ENCODE peak calls at places on chromosome 3, in five cellular contexts. C is mesenteric fat pad, A is fibroblast of mammary gland, N is PC-9, I is GM12878. E is an unnamed sample.

GRCh38 chr3:13343601-13344000 is 76.5 kb downstream of the NUP210 start:
- DNase-seq in C (no peak), A (no peak), N (no peak), I (no peak), E (no peak)

GRCh38 chr3:169295126-169295525 is 368.4 kb downstream of the MECOM start:
- DNase-seq in C (no peak), A (peak), N (no peak), I (no peak), E (no peak)

GRCh38 chr3:101303089-101303731 is 17.2 kb downstream of the IMPG2 start:
- DNase-seq in C (no peak), A (peak), N (no peak), I (no peak), E (no peak)

GRCh38 chr3:151798476-151798875 is 15.4 kb upstream of the AADAC start:
- DNase-seq in C (no peak), A (peak), N (no peak), I (no peak), E (no peak)

GRCh38 chr3:197305854-197306253 is 7.4 kb upstream of the DLG1 start:
- DNase-seq in C (no peak), A (peak), N (no peak), I (peak), E (no peak)

GRCh38 chr3:81349941-81350340 is 411.5 kb downstream of the GBE1 start:
- DNase-seq in C (no peak), A (no peak), N (no peak), I (no peak), E (no peak)

GRCh38 chr3:53259427-53260259 is 3.8 kb upstream of the TKT start:
- DNase-seq in C (no peak), A (peak), N (no peak), I (no peak), E (no peak)

GRCh38 chr3:197491478-197491877 is 64.3 kb downstream of the BDH1 start:
- DNase-seq in C (no peak), A (no peak), N (no peak), I (no peak), E (no peak)

GRCh38 chr3:32457971-32458471 is 44.6 kb downstream of the CMTM6 start:
- DNase-seq in C (no peak), A (no peak), N (no peak), I (no peak), E (no peak)

GRCh38 chr3:47156418-47156817 is 7.5 kb downstream of the SETD2 start:
- DNase-seq in C (no peak), A (no peak), N (no peak), I (no peak), E (no peak)

GRCh38 chr3:45701167-45701867 is 12.1 kb downstream of the SACM1L start:
- DNase-seq in C (no peak), A (no peak), N (no peak), I (no peak), E (no peak)

GRCh38 chr3:148379763-148380162 is 317.9 kb upstream of the AGTR1 start:
- DNase-seq in C (no peak), A (peak), N (no peak), I (no peak), E (no peak)

GRCh38 chr3:181567446-181568075 is 144.2 kb upstream of the SOX2 start:
- DNase-seq in C (no peak), A (peak), N (no peak), I (no peak), E (no peak)

GRCh38 chr3:50250514-50250913 is 14.5 kb downstream of the GNAI2 start:
- DNase-seq in C (no peak), A (no peak), N (no peak), I (no peak), E (no peak)

GRCh38 chr3:110519066-110519465 is 552.5 kb upstream of the NECTIN3 start:
- DNase-seq in C (no peak), A (no peak), N (no peak), I (no peak), E (no peak)

GRCh38 chr3:156816794-156817741 is 9.1 kb upstream of the LEKR1 start:
- DNase-seq in C (peak), A (peak), N (peak), I (peak), E (peak)

GRCh38 chr3:127784283-127784682 is 38.0 kb downstream of the MGLL start:
- DNase-seq in C (no peak), A (no peak), N (no peak), I (no peak), E (no peak)

GRCh38 chr3:160953681-160954080 is 151.5 kb downstream of the B3GALNT1 start:
- DNase-seq in C (no peak), A (no peak), N (no peak), I (no peak), E (no peak)

GRCh38 chr3:170809021-170809974 is 60.7 kb downstream of the RPL22L1 start:
- DNase-seq in C (no peak), A (peak), N (peak), I (no peak), E (no peak)

GRCh38 chr3:48301814-48302194 is 31.7 kb downstream of the SPINK8 start:
- DNase-seq in C (no peak), A (peak), N (peak), I (no peak), E (no peak)

GRCh38 chr3:179943097-179943880 is 93.4 kb downstream of the PEX5L start:
- DNase-seq in C (no peak), A (no peak), N (no peak), I (no peak), E (no peak)

GRCh38 chr3:107235923-107236315 is 141.3 kb upstream of the CCDC54 start:
- DNase-seq in C (no peak), A (peak), N (peak), I (peak), E (no peak)

GRCh38 chr3:115697263-115698053 is 74.1 kb downstream of the GAP43 start:
- DNase-seq in C (no peak), A (no peak), N (no peak), I (no peak), E (no peak)

GRCh38 chr3:5389057-5389456 is 201.6 kb downstream of the EDEM1 start:
- DNase-seq in C (no peak), A (no peak), N (peak), I (no peak), E (no peak)

GRCh38 chr3:77605308-77605707 is 565.4 kb downstream of the ROBO2 start:
- DNase-seq in C (no peak), A (no peak), N (no peak), I (no peak), E (no peak)

GRCh38 chr3:52471371-52472238 is 16.2 kb downstream of the NISCH start:
- DNase-seq in C (no peak), A (peak), N (no peak), I (no peak), E (no peak)

GRCh38 chr3:89380006-89380405 is 272.6 kb downstream of the EPHA3 start:
- DNase-seq in C (no peak), A (peak), N (peak), I (no peak), E (no peak)

GRCh38 chr3:192435241-192435640 is 292.1 kb downstream of the FGF12 start:
- DNase-seq in C (no peak), A (no peak), N (no peak), I (no peak), E (no peak)

GRCh38 chr3:45226206-45226915 is at the start of gene TMEM158:
- DNase-seq in C (peak), A (peak), N (peak), I (no peak), E (peak)

GRCh38 chr3:176078916-176079315 is 1118.4 kb downstream of the TBL1XR1 start:
- DNase-seq in C (no peak), A (peak), N (no peak), I (no peak), E (no peak)